ENCODE peak calls at places on chromosome 20, in eight cellular contexts. Y is kidney tubule cell; L is AG04450; P is WTC11; S is activated T-cell treated with anti-CD3 and anti-CD28 coated beads, Interleukin-2, amount 50 U/mL, for 4 hours; N is ovary; U is activated CD8-positive, alpha-beta T cell treated with anti-CD3 and anti-CD28 coated beads for 36 hours; C is fibroblast of the aortic adventitia. O is an unnamed sample.

GRCh38 chr20:58577139-58577806 is 62.1 kb upstream of the APCDD1L start:
- DNase-seq in P (peak), U (no peak), N (no peak), C (no peak), L (no peak), S (no peak), Y (no peak), O (no peak)

GRCh38 chr20:37943501-37944455 is 40.9 kb downstream of the VSTM2L start:
- DNase-seq in U (no peak), S (no peak), P (peak), L (no peak), Y (no peak), N (no peak), C (no peak), O (no peak)

GRCh38 chr20:37914672-37915433 is 11.9 kb downstream of the VSTM2L start:
- DNase-seq in U (peak), S (no peak), P (peak), C (no peak), L (no peak), Y (no peak), N (no peak), O (peak)

GRCh38 chr20:62560162-62560561 is 82.1 kb upstream of the SLCO4A1 start:
- DNase-seq in N (no peak), L (no peak), U (no peak), P (no peak), Y (no peak), S (no peak), C (no peak), O (no peak)

GRCh38 chr20:10667077-10667401 is 6.8 kb downstream of the JAG1 start:
- DNase-seq in Y (peak), S (no peak), L (no peak), N (no peak), P (no peak), U (no peak), C (peak), O (peak)

GRCh38 chr20:58439974-58440767 is 51.1 kb downstream of the VAPB start:
- DNase-seq in Y (no peak), N (no peak), U (no peak), C (no peak), L (no peak), P (no peak), S (no peak), O (no peak)

GRCh38 chr20:41693136-41693979 is 75.2 kb upstream of the CHD6 start:
- DNase-seq in C (peak), Y (peak), P (peak), L (peak), U (peak), N (peak), S (peak), O (peak)

GRCh38 chr20:61865353-61865752 is 200.3 kb downstream of the TAF4 start:
- DNase-seq in S (no peak), N (no peak), U (no peak), L (no peak), C (no peak), P (no peak), Y (no peak), O (no peak)

GRCh38 chr20:32184953-32185603 is 22.5 kb downstream of the PLAGL2 start:
- DNase-seq in Y (peak), S (no peak), L (no peak), N (no peak), P (no peak), U (no peak), C (no peak), O (no peak)

GRCh38 chr20:9999660-10000059 is 35.1 kb upstream of the ANKEF1 start:
- DNase-seq in S (no peak), P (no peak), C (no peak), L (no peak), N (no peak), U (no peak), Y (no peak), O (no peak)

GRCh38 chr20:3276400-3277015 is 37.5 kb upstream of the SLC4A11 start:
- DNase-seq in L (no peak), Y (peak), U (peak), P (peak), S (no peak), N (no peak), C (peak), O (no peak)

GRCh38 chr20:35066194-35066593 is 26.4 kb downstream of the TRPC4AP start:
- DNase-seq in N (no peak), U (no peak), C (no peak), Y (no peak), L (no peak), P (no peak), S (no peak), O (no peak)

GRCh38 chr20:64226686-64227576 is 28.6 kb upstream of the PCMTD2 start:
- DNase-seq in Y (no peak), L (no peak), P (no peak), S (no peak), C (no peak), U (peak), N (no peak), O (no peak)

GRCh38 chr20:21615617-21616080 is 89.8 kb upstream of the PAX1 start:
- DNase-seq in C (peak), N (peak), S (peak), L (no peak), U (peak), P (peak), Y (peak), O (peak)

GRCh38 chr20:3749087-3749688 is 16.7 kb downstream of the HSPA12B start:
- DNase-seq in C (no peak), Y (no peak), S (no peak), L (no peak), P (no peak), N (no peak), U (no peak), O (no peak)

GRCh38 chr20:6802227-6802626 is 34.7 kb downstream of the BMP2 start:
- DNase-seq in U (no peak), P (no peak), Y (no peak), L (no peak), N (no peak), S (no peak), C (peak), O (no peak)

GRCh38 chr20:39289316-39289715 is 327.2 kb downstream of the DHX35 start:
- DNase-seq in Y (no peak), C (no peak), S (no peak), U (peak), L (no peak), P (peak), N (no peak), O (no peak)

GRCh38 chr20:24708411-24709295 is 239.2 kb downstream of the SYNDIG1 start:
- DNase-seq in U (no peak), S (no peak), L (no peak), C (no peak), P (no peak), N (no peak), Y (no peak), O (no peak)

GRCh38 chr20:58037631-58038030 is 190.8 kb downstream of the ANKRD60 start:
- DNase-seq in S (no peak), U (no peak), P (no peak), Y (no peak), C (no peak), L (no peak), N (no peak), O (no peak)

GRCh38 chr20:60403105-60403741 is 445.0 kb downstream of the CDH26 start:
- DNase-seq in Y (no peak), C (no peak), N (no peak), P (no peak), S (no peak), U (no peak), L (no peak), O (peak)

GRCh38 chr20:63068711-63069367 is 62.1 kb upstream of the BHLHE23 start:
- DNase-seq in U (no peak), N (no peak), L (no peak), S (no peak), C (no peak), P (peak), Y (no peak), O (no peak)

GRCh38 chr20:53829086-53829703 is 235.6 kb upstream of the ZNF217 start:
- DNase-seq in N (peak), C (peak), S (no peak), L (peak), U (no peak), Y (peak), P (no peak), O (no peak)

GRCh38 chr20:7090753-7091310 is 323.3 kb downstream of the BMP2 start:
- DNase-seq in P (no peak), C (no peak), L (no peak), N (no peak), Y (peak), U (no peak), S (no peak), O (no peak)

GRCh38 chr20:57346477-57346876 is 4.6 kb upstream of the RAE1 start:
- DNase-seq in C (peak), U (peak), L (peak), S (peak), Y (peak), N (peak), P (peak), O (peak)

GRCh38 chr20:32811886-32812285 is 7.9 kb upstream of the MAPRE1 start:
- DNase-seq in N (no peak), C (no peak), L (no peak), Y (no peak), P (no peak), S (no peak), U (no peak), O (no peak)

GRCh38 chr20:42179768-42180167 is 561.6 kb upstream of the CHD6 start:
- DNase-seq in N (no peak), C (no peak), S (no peak), L (no peak), U (no peak), P (peak), Y (peak), O (no peak)

GRCh38 chr20:18197382-18198070 is 59.9 kb downstream of the KAT14 start:
- DNase-seq in U (no peak), L (no peak), C (no peak), N (no peak), P (no peak), S (no peak), Y (peak), O (no peak)

GRCh38 chr20:37897008-37897548 is 5.8 kb upstream of the VSTM2L start:
- DNase-seq in S (no peak), C (peak), Y (no peak), U (no peak), P (peak), N (no peak), L (no peak), O (no peak)

GRCh38 chr20:18628330-18628941 is 40.6 kb downstream of the DTD1 start:
- DNase-seq in L (no peak), C (no peak), N (no peak), U (peak), S (no peak), Y (peak), P (peak), O (peak)

GRCh38 chr20:62962221-62962879 is 9.8 kb downstream of the SLC17A9 start:
- DNase-seq in L (no peak), N (no peak), P (no peak), C (no peak), Y (no peak), S (no peak), U (no peak), O (no peak)

GRCh38 chr20:19256085-19256484 is 43.6 kb downstream of the SLC24A3 start:
- DNase-seq in Y (no peak), N (no peak), U (no peak), L (no peak), C (no peak), S (no peak), P (no peak), O (no peak)

O was measured in thyroid gland.